ENCODE peak calls at places on chromosomes 16 and 17, in ten cellular contexts. M, G, I, Z, V, S, X, K, F and B are unnamed samples.

GRCh38 chr17:32103476-32104113 is 38.7 kb upstream of the RHOT1 start:
- DNase-seq in M (no peak), G (no peak), I (no peak), Z (no peak), V (no peak), S (no peak), X (peak; percentile 33), K (no peak), F (no peak), B (no peak)

GRCh38 chr17:74922694-74923537 is at the start of gene USH1G:
- DNase-seq in M (peak; percentile 90), G (no peak), I (no peak), Z (no peak), V (peak; percentile 11), S (no peak), X (no peak), K (no peak), F (no peak), B (no peak)

GRCh38 chr17:28878981-28879380 is 18.6 kb downstream of the FLOT2 start:
- DNase-seq in M (peak; percentile 86), G (peak; percentile 44), I (no peak), Z (no peak), V (peak; percentile 52), S (peak; percentile 38), X (peak; percentile 15), K (peak; percentile 31), F (peak; percentile 78), B (no peak)

GRCh38 chr17:4407851-4408250 is 25.9 kb upstream of the SPNS3 start:
- DNase-seq in M (no peak), G (no peak), I (peak; percentile 60), Z (peak; percentile 59), V (peak; percentile 29), S (no peak), X (no peak), K (no peak), F (peak; percentile 10), B (peak; percentile 73)

GRCh38 chr16:57721765-57722499 is 13.6 kb upstream of the KATNB1 start:
- DNase-seq in M (no peak), G (no peak), I (no peak), Z (no peak), V (no peak), S (no peak), X (no peak), K (no peak), F (no peak), B (no peak)

GRCh38 chr17:2697611-2698162 is 13.9 kb downstream of the CLUH start:
- DNase-seq in M (no peak), G (no peak), I (peak; percentile 50), Z (no peak), V (no peak), S (no peak), X (no peak), K (no peak), F (no peak), B (no peak)

GRCh38 chr17:36597229-36597628 is 4.2 kb upstream of the MRM1 start:
- DNase-seq in M (peak; percentile 38), G (no peak), I (no peak), Z (peak; percentile 71), V (no peak), S (no peak), X (no peak), K (no peak), F (no peak), B (no peak)

GRCh38 chr16:81505011-81505660 is 60.5 kb downstream of the CMIP start:
- DNase-seq in M (peak; percentile 96), G (no peak), I (no peak), Z (peak; percentile 71), V (no peak), S (no peak), X (no peak), K (no peak), F (no peak), B (no peak)

GRCh38 chr17:63464691-63465090 is 12.2 kb upstream of the ACE start:
- DNase-seq in M (no peak), G (no peak), I (no peak), Z (no peak), V (no peak), S (no peak), X (no peak), K (no peak), F (no peak), B (no peak)

GRCh38 chr17:3557768-3558583 is at the start of gene TRPV3:
- DNase-seq in M (peak; percentile 87), G (no peak), I (peak; percentile 85), Z (peak; percentile 90), V (peak; percentile 65), S (no peak), X (no peak), K (peak; percentile 88), F (no peak), B (no peak)

GRCh38 chr17:38883592-38884526 is 14.0 kb downstream of the LASP1 start:
- DNase-seq in M (no peak), G (peak; percentile 46), I (no peak), Z (no peak), V (no peak), S (no peak), X (peak; percentile 74), K (no peak), F (peak; percentile 51), B (no peak)

GRCh38 chr16:80023865-80024264 is 423.3 kb upstream of the MAF start:
- DNase-seq in M (no peak), G (peak; percentile 74), I (no peak), Z (no peak), V (no peak), S (peak; percentile 84), X (no peak), K (no peak), F (peak; percentile 75), B (no peak)

GRCh38 chr17:35612924-35613521 is 25.9 kb downstream of the AP2B1 start:
- DNase-seq in M (peak; percentile 28), G (peak; percentile 70), I (no peak), Z (no peak), V (peak; percentile 48), S (peak; percentile 54), X (peak; percentile 48), K (peak; percentile 54), F (peak; percentile 83), B (no peak)

GRCh38 chr17:75808905-75809621 is 24.5 kb downstream of the UNK start:
- DNase-seq in M (no peak), G (peak; percentile 81), I (peak; percentile 55), Z (peak; percentile 42), V (no peak), S (peak; percentile 87), X (peak; percentile 89), K (no peak), F (peak; percentile 85), B (no peak)

GRCh38 chr16:3716831-3717234 is 491 bp downstream of the TRAP1 start:
- DNase-seq in M (no peak), G (no peak), I (peak; percentile 66), Z (no peak), V (peak; percentile 20), S (peak; percentile 6), X (no peak), K (peak; percentile 52), F (peak; percentile 16), B (no peak)

GRCh38 chr16:68257251-68257905 is 6.9 kb upstream of the SLC7A6 start:
- DNase-seq in M (no peak), G (no peak), I (no peak), Z (no peak), V (peak; percentile 22), S (no peak), X (no peak), K (peak; percentile 97), F (no peak), B (no peak)

DNA sequence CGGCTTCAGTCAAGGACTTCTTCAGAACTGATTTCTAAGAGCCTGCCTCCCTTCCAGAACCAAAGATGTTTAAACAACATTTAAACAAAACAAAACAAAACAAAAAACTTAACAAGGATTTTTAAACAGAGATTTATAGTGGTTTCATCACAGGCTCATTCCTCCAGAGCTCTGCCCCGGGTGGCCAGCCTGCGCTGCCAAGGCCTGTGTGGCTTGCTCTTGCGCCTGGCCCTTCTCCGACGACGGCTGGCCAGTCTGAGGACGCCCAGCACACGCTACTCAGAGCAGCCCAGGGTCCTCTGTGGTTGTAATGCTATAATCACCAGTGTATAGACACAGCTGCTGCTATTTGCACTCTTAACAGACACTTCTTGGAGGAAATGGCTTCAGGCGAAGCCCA is 307.2 kb upstream of the MYOCD start:
- DNase-seq in M (no peak), G (no peak), I (no peak), Z (no peak), V (no peak), S (no peak), X (no peak), K (no peak), F (no peak), B (no peak)
- H3K4me3 ChIP-seq in M (no peak overlapping the region), G (no peak overlapping the region), I (no peak overlapping the region), Z (no peak overlapping the region), V (no peak overlapping the region), S (no peak overlapping the region), X (no peak overlapping the region), K (no peak overlapping the region), F (no peak overlapping the region), B (no peak overlapping the region)

DNA sequence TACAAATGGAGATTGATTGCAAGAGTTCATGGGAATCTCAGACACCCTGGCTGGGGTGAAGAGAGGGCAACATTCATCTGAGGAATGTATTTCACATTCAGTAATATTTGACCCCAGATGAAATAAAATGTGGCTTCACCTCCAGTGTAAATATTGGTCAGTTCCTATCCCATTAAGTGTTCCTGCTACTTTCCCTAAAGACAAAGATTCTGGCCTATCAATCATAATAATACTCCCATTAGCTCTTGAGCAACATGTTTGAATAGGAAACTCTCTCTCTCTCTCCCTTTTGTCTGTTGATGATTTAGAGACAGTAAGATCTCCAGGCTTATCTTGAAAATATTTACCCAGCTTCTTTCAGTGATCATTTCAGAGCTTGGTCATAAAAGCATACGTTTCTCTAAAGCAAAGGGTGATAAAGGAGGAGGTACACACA is 70.1 kb downstream of the KCNJ2 start:
- DNase-seq in M (no peak), G (peak; percentile 29), I (no peak), Z (no peak), V (no peak), S (no peak), X (no peak), K (no peak), F (peak; percentile 14), B (no peak)
- TF ChIP-seq CTCF in M (no peak), G (no peak), I (no peak), Z (no peak), V (no peak), S (no peak), X (no peak), K (no peak), F (no peak), B (no peak)

DNA sequence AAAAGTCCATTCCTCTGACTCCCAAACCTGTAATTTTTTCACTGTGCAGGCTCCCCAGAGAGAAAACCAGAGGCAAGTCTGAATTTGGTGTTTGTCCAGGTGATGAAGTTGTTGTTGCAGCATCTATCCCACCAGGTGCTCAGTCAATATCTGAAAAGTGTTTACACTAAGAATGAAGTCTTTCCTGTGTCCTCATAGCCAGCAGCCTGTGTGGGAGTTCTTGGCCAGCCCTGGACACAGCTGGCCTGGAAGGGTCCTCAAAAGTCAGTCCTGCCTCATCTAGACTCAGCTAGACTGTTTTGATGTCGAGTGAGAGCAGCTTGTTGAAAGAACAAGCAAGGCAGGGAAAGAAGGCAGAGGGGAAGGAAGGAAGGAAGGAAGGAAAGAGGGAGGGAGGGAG is 3.3 kb upstream of the PMP22 start:
- DNase-seq in M (no peak), G (no peak), I (no peak), Z (no peak), V (no peak), S (no peak), X (no peak), K (no peak), F (no peak), B (no peak)
- H3K4me3 ChIP-seq in M (no peak overlapping the region), G (no peak overlapping the region), I (no peak overlapping the region), Z (no peak overlapping the region), V (no peak overlapping the region), S (no peak overlapping the region), X (no peak overlapping the region), K (no peak overlapping the region), F (no peak overlapping the region), B (no peak overlapping the region)

GRCh38 chr17:48522990-48523389 is 7.8 kb downstream of the HOXB1 start:
- DNase-seq in M (no peak), G (no peak), I (no peak), Z (no peak), V (no peak), S (no peak), X (no peak), K (no peak), F (no peak), B (no peak)
- TF ChIP-seq CTCF in M (peak; percentile 57), G (peak; percentile 23), I (no peak), Z (no peak), V (peak; percentile 58), S (peak; percentile 48), X (peak; percentile 32), K (no peak), F (peak; percentile 2), B (peak; percentile 8)